ENCODE peak calls at places on chromosome 7, in eight cellular contexts. V is IMR-90, C is mammary epithelial cell, F is kidney epithelial cell, G is Peyer's patch, U is heart left ventricle, E is dorsolateral prefrontal cortex, A is A549. Z is an unnamed sample.

GRCh38 chr7:140877249-140877524 is 47.5 kb downstream of the BRAF start:
- DNase-seq in G (no peak), V (no peak), A (no peak), U (no peak), E (no peak), F (no peak), C (no peak), Z (no peak)

GRCh38 chr7:15228891-15229290 is 326.3 kb upstream of the DGKB start:
- DNase-seq in F (no peak), V (no peak), G (no peak), A (no peak), C (no peak), U (no peak), E (no peak), Z (no peak)

GRCh38 chr7:142298009-142298408 is 40.2 kb upstream of the PRSS58 start:
- DNase-seq in F (no peak), E (no peak), C (peak), G (no peak), U (no peak), A (peak), V (no peak), Z (no peak)

GRCh38 chr7:41029072-41029492 is 673.8 kb downstream of the INHBA start:
- DNase-seq in G (no peak), E (no peak), V (peak), F (peak), U (no peak), A (peak), C (peak), Z (no peak)

GRCh38 chr7:112882022-112882421 is 91.8 kb upstream of the TMEM168 start:
- DNase-seq in G (no peak), C (no peak), U (no peak), E (no peak), A (no peak), F (no peak), V (no peak), Z (no peak)

GRCh38 chr7:159108491-159108890 is 36.2 kb downstream of the VIPR2 start:
- DNase-seq in V (no peak), C (no peak), U (no peak), A (no peak), E (no peak), F (no peak), G (no peak), Z (no peak)

GRCh38 chr7:18521236-18521589 is 25.7 kb downstream of the HDAC9 start:
- DNase-seq in V (no peak), E (no peak), G (no peak), A (no peak), U (no peak), C (no peak), F (no peak), Z (no peak)

GRCh38 chr7:44150466-44150832 is 9.3 kb upstream of the MYL7 start:
- DNase-seq in G (no peak), E (no peak), U (no peak), A (no peak), C (no peak), V (no peak), F (no peak), Z (no peak)

GRCh38 chr7:157355784-157356511 is 19.1 kb downstream of the DNAJB6 start:
- DNase-seq in V (peak), U (peak), G (no peak), F (no peak), E (peak), A (no peak), C (peak), Z (no peak)

GRCh38 chr7:100891555-100891954 is 2.0 kb upstream of the UFSP1 start:
- DNase-seq in U (no peak), G (no peak), V (peak), C (peak), A (peak), F (peak), E (no peak), Z (no peak)

GRCh38 chr7:66082083-66082482 is 6.5 kb downstream of the ASL start:
- DNase-seq in G (no peak), F (no peak), E (no peak), V (no peak), C (no peak), A (no peak), U (no peak), Z (no peak)

GRCh38 chr7:112462236-112462635 is 12.0 kb downstream of the IFRD1 start:
- DNase-seq in G (no peak), V (peak), U (peak), F (peak), A (peak), C (peak), E (no peak), Z (no peak)

GRCh38 chr7:138345567-138345966 is 114.5 kb upstream of the TRIM24 start:
- DNase-seq in U (no peak), V (no peak), F (no peak), G (no peak), C (no peak), A (no peak), E (no peak), Z (no peak)

GRCh38 chr7:28748934-28749584 is 209.1 kb downstream of the TRIL start:
- DNase-seq in E (no peak), A (peak), C (peak), F (no peak), V (peak), G (no peak), U (no peak), Z (no peak)

GRCh38 chr7:151796091-151796870 is 80.6 kb downstream of the PRKAG2 start:
- DNase-seq in U (no peak), V (peak), G (no peak), A (peak), C (peak), F (no peak), E (no peak), Z (no peak)

GRCh38 chr7:33750177-33750576 is 155.2 kb upstream of the BMPER start:
- DNase-seq in C (peak), A (no peak), F (no peak), G (no peak), E (no peak), V (peak), U (no peak), Z (peak)

GRCh38 chr7:37920305-37920618 is 178 bp upstream of the EPDR1 start:
- DNase-seq in G (no peak), E (no peak), V (no peak), C (no peak), A (no peak), U (no peak), F (no peak), Z (no peak)

GRCh38 chr7:37918526-37918925 is 1.9 kb upstream of the SFRP4 start:
- DNase-seq in V (no peak), G (no peak), A (no peak), C (no peak), U (no peak), E (no peak), F (no peak), Z (no peak)

GRCh38 chr7:37915438-37915837 is 1.2 kb downstream of the SFRP4 start:
- DNase-seq in V (no peak), A (no peak), F (no peak), E (no peak), C (no peak), U (peak), G (no peak), Z (no peak)

GRCh38 chr7:37916017-37916672 is 472 bp downstream of the SFRP4 start:
- DNase-seq in F (no peak), A (peak), V (no peak), E (peak), U (peak), C (peak), G (no peak), Z (no peak)

DNA sequence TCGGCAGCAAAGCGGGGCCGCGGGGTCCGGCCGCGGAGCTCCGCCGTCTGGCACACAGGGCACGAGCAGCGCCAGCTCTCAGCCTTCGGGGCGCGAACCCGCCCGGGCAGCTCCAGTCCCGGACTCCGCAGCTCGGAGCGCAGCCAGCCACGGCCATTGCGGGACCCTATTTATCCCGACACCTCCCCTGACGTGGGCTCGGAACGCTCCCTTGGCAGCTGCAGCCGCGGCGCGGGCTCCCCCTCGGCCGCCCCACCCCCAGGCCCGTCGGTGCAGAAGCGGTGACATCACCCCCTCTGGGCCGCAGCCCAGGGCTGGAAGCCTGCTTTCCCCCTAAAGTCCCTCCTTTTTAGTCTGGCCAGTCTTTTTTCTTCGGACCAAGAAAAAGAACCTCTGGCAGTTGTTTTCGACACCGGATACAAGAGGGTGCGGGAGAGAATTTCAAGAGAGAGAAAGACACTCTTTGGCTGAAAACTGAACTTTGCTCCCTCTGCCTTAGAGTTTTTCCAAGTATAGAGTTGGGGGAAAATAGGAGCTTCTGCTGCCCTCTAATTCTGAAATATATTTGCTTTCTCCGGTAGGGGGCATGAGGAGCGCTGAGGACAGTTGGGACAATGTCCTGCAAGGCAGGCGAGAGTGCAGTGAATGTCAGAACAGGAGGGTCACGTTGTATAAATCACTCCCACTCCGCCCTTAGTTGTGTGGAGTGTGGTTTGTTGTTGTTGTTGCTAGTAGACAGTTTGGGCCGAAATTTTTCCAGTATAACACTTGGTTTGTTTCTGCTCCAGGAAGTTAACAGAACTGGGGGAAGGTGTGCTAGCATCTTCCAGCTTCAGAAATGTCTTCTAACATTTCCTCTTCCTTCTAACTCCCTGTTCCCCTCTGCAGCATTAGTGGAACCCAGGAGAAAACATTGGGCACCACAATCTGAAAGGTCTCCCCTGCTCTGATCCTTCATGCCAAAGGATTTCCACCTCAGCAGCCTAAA is at the start of gene SFRP4:
- DNase-seq in U (peak), A (peak), V (peak), C (peak), E (peak), F (no peak), G (no peak), Z (no peak)
- TF ChIP-seq CTCF in U (peak), A (peak), V (peak), C (peak), E (peak), F (peak), G (peak), Z (peak)

GRCh38 chr7:106067678-106068077 is 44.4 kb downstream of the SYPL1 start:
- DNase-seq in E (no peak), A (no peak), C (no peak), F (no peak), G (no peak), V (no peak), U (no peak), Z (no peak)
- H3K4me3 ChIP-seq in E (no peak), A (no peak), C (no peak), F (no peak), G (no peak), V (no peak), U (no peak), Z (no peak)

GRCh38 chr7:73648593-73649332 is 18.9 kb upstream of the VPS37D start:
- DNase-seq in U (no peak), F (no peak), E (no peak), A (no peak), C (no peak), G (no peak), V (no peak), Z (no peak)
- TF ChIP-seq CTCF in U (no peak), F (no peak), E (no peak), A (no peak), C (no peak), G (no peak), V (no peak), Z (no peak)

GRCh38 chr7:54932818-54933543 is 85.8 kb upstream of the EGFR start:
- DNase-seq in G (no peak), U (peak), E (peak), V (peak), F (peak), A (peak), C (peak), Z (no peak)
- H3K4me3 ChIP-seq in G (peak), U (peak), E (peak), V (peak), F (peak), A (peak), C (peak), Z (peak)

DNA sequence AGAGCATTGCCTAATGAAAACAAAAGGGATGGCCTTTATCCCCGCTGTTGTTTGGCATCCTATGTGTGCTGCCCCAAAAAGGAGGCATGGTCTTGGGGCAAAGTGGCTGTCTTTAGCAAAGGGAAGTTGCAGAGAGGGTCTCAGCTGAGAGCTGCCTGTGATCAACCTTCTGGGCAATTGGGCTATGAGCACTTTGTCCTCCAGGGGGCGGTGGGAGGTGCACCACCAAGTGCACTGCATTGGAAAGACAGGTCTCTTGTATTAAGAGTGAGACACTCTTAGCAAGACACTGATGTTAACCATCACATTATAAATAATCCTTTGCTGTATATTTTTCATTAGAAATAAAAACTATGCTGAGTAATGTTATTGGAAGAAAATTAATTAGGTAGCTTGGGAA is 314.8 kb downstream of the POM121L12 start:
- DNase-seq in G (no peak), E (no peak), C (no peak), V (no peak), U (peak), F (no peak), A (peak), Z (no peak)
- TF ChIP-seq CTCF in G (no peak), E (peak), C (peak), V (no peak), U (peak), F (peak), A (no peak), Z (no peak)

GRCh38 chr7:149767068-149767467 is 6.3 kb downstream of the ZNF467 start:
- DNase-seq in E (no peak), V (no peak), U (no peak), A (no peak), C (no peak), F (no peak), G (no peak), Z (no peak)

GRCh38 chr7:149763563-149764240 is 9.7 kb downstream of the ZNF467 start:
- DNase-seq in E (no peak), A (no peak), U (no peak), V (no peak), F (no peak), G (no peak), C (no peak), Z (no peak)

GRCh38 chr7:149766215-149766614 is 7.2 kb downstream of the ZNF467 start:
- DNase-seq in E (no peak), A (no peak), F (no peak), U (no peak), G (no peak), V (no peak), C (no peak), Z (no peak)

GRCh38 chr7:149764481-149765398 is 8.6 kb downstream of the ZNF467 start:
- DNase-seq in V (no peak), C (no peak), G (no peak), A (no peak), U (no peak), F (no peak), E (no peak), Z (no peak)

DNA sequence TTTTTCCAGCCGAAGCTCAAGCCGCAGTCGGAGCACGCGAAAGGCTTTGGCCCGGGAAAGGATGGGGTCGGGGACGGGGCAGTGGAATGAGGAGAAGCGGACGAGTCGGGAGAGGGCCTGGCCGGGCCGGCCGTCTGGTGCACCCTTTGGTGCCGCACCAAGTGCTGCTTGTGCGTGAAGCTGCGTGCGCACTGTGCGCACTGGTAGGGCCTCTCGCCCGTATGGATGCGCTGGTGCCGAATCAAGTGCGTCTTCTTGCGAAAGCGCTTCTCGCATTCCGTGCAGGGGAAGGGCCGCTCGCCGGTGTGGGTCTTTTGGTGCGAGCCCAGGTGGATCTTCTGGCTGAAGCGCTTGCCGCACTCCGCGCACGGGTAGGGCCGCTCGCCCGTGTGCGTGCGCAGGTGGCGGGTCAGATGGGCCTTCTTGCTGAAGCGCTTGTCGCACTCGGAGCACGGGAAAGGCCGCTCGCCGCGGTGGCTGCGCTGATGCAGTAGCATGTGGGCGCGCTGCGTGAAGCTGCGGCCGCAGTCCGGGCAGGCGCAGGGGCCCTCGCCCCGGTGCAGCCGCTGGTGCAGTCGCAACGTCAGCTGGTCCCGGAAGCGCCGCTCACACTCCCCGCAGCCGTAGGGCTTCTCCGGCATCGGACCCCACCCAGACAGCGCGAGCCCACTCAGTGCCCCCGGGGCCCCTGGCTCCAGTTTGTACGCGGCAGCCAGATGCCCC is 7.8 kb downstream of the ZNF467 start:
- DNase-seq in F (no peak), E (no peak), G (no peak), U (no peak), V (no peak), C (no peak), A (no peak), Z (no peak)
- H3K4me3 ChIP-seq in F (no peak), E (no peak), G (no peak), U (no peak), V (no peak), C (no peak), A (no peak), Z (no peak)

GRCh38 chr7:2604608-2605174 is 27.1 kb upstream of the TTYH3 start:
- DNase-seq in U (no peak), A (no peak), G (no peak), C (no peak), E (no peak), F (no peak), V (no peak), Z (no peak)
- TF ChIP-seq CTCF in U (no peak), A (no peak), G (no peak), C (no peak), E (no peak), F (no peak), V (no peak), Z (no peak)

GRCh38 chr7:3153118-3153517 is 109.5 kb upstream of the CARD11 start:
- DNase-seq in C (no peak), V (no peak), E (no peak), G (no peak), F (no peak), A (no peak), U (no peak), Z (no peak)

GRCh38 chr7:3149961-3150516 is 106.4 kb upstream of the CARD11 start:
- DNase-seq in G (peak), A (no peak), U (no peak), E (no peak), V (no peak), F (no peak), C (peak), Z (no peak)

GRCh38 chr7:3152714-3153113 is 109.0 kb upstream of the CARD11 start:
- DNase-seq in E (no peak), F (no peak), C (no peak), V (no peak), U (no peak), A (no peak), G (no peak), Z (no peak)

GRCh38 chr7:3149231-3149960 is 105.7 kb upstream of the CARD11 start:
- DNase-seq in A (no peak), G (no peak), U (no peak), E (no peak), C (no peak), V (no peak), F (no peak), Z (no peak)

GRCh38 chr7:3151784-3152183 is 108.1 kb upstream of the CARD11 start:
- DNase-seq in C (no peak), A (no peak), U (no peak), V (no peak), E (no peak), G (no peak), F (no peak), Z (no peak)
- H3K4me3 ChIP-seq in C (no peak), A (no peak), U (no peak), V (no peak), E (no peak), G (no peak), F (no peak), Z (no peak)

GRCh38 chr7:2644514-2645273 is 12.9 kb downstream of the TTYH3 start:
- DNase-seq in V (no peak), E (no peak), G (no peak), U (no peak), F (no peak), C (no peak), A (no peak), Z (no peak)

GRCh38 chr7:2646336-2646679 is 14.5 kb downstream of the TTYH3 start:
- DNase-seq in U (no peak), C (no peak), G (no peak), E (no peak), F (no peak), A (no peak), V (no peak), Z (no peak)

GRCh38 chr7:2645274-2645868 is 13.6 kb downstream of the TTYH3 start:
- DNase-seq in F (no peak), U (no peak), E (no peak), A (no peak), C (no peak), V (no peak), G (peak), Z (no peak)

GRCh38 chr7:2641406-2642393 is 9.9 kb downstream of the TTYH3 start:
- DNase-seq in F (peak), V (peak), C (peak), G (peak), A (no peak), E (peak), U (peak), Z (peak)

DNA sequence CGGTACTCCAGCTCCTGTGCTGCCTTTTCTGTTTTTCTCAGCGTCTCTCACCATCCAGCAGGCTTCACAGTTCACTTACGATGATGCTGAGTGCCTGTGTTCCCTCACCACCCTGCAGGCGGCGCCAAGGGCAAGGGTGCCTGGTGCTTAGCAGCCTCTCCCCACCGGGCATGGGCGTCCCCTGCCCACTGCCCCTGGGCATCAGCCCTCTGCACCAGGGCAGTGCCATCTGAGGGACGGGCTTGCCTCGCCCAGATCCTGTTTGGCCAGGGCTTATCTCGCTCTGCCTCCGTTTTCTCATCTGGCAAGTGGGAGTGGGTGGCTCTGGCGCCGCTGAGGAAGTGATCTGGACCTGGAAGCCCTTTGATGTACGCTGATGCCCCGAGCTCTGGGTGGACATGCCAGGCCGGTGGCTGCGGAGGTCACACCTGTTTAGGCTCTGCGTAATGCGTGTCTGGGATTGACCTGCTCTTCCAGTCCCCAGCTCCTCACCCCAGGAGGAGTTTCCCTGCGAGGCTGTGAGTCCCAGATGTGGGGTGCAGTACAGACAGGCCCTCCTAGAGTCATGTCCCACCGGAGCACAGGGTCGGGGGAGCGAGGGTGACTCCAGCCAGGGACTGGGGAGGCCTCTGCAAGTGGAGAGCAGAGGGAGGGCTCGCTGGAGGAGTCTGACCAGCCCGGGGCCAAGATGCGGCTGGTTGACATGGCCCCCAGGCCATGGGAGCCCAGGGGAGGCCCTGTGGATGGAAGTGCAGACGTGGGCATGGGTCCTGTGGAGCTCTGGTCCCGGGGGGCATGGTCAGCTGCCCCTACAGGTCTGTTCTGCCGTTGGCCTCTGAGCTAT is 11.8 kb downstream of the TTYH3 start:
- DNase-seq in U (no peak), C (no peak), V (no peak), E (no peak), A (no peak), G (no peak), F (no peak), Z (no peak)
- TF ChIP-seq CTCF in U (no peak), C (no peak), V (peak), E (no peak), A (no peak), G (no peak), F (peak), Z (peak)

GRCh38 chr7:105752671-105753275 is 123.6 kb downstream of the ATXN7L1 start:
- DNase-seq in V (no peak), G (no peak), U (no peak), A (no peak), F (no peak), C (no peak), E (no peak), Z (no peak)
- H3K4me3 ChIP-seq in V (no peak), G (no peak), U (no peak), A (no peak), F (no peak), C (no peak), E (no peak), Z (no peak)

Z was measured in AG04449.